ENCODE peak calls at places on chromosomes 13 and 19, in four cellular contexts. One of them, this sample, is unnamed.
A peak's percentile ranks its signal among the peaks of the same experiment; 100 is the strongest.

GRCh38 chr13:30216111-30216510 is 91.2 kb downstream of the KATNAL1 start:
- DNase-seq in NCI-H774: no peak
- DNase-seq in naive thymus-derived CD4-positive, alpha-beta T cell: no peak
- DNase-seq in uterus: no peak
- DNase-seq in this sample: no peak

GRCh38 chr19:51571599-51571998 is 516 bp downstream of the ZNF175 start:
- DNase-seq in naive thymus-derived CD4-positive, alpha-beta T cell: no peak
- DNase-seq in uterus: no peak
- DNase-seq in NCI-H774: no peak
- DNase-seq in this sample: no peak

GRCh38 chr19:30566681-30567420 is 194.7 kb downstream of the ZNF536 start:
- DNase-seq in NCI-H774: no peak
- DNase-seq in naive thymus-derived CD4-positive, alpha-beta T cell: no peak
- DNase-seq in uterus: no peak
- DNase-seq in this sample: no peak

GRCh38 chr19:48487944-48488343 is 18.8 kb downstream of the CYTH2 start:
- DNase-seq in naive thymus-derived CD4-positive, alpha-beta T cell: no peak
- DNase-seq in NCI-H774: no peak
- DNase-seq in uterus: no peak
- DNase-seq in this sample: peak; percentile 88

GRCh38 chr13:53200498-53201453 is 172.2 kb downstream of the OLFM4 start:
- DNase-seq in uterus: no peak
- DNase-seq in NCI-H774: no peak
- DNase-seq in naive thymus-derived CD4-positive, alpha-beta T cell: no peak
- DNase-seq in this sample: no peak

GRCh38 chr19:16070366-16070990 is 5.8 kb upstream of the TPM4 start:
- DNase-seq in NCI-H774: no peak
- DNase-seq in naive thymus-derived CD4-positive, alpha-beta T cell: peak; percentile 93
- DNase-seq in uterus: no peak
- DNase-seq in this sample: no peak

GRCh38 chr19:7534531-7534980 is 961 bp upstream of the PNPLA6 start:
- DNase-seq in naive thymus-derived CD4-positive, alpha-beta T cell: peak; percentile 42
- DNase-seq in NCI-H774: no peak
- DNase-seq in uterus: peak; percentile 71
- DNase-seq in this sample: no peak

GRCh38 chr13:40987606-40988280 is 31.4 kb downstream of the ELF1 start:
- DNase-seq in naive thymus-derived CD4-positive, alpha-beta T cell: no peak
- DNase-seq in uterus: no peak
- DNase-seq in NCI-H774: no peak
- DNase-seq in this sample: no peak

GRCh38 chr19:27671876-27672275 is 1541.1 kb downstream of the UQCRFS1 start:
- DNase-seq in NCI-H774: no peak
- DNase-seq in uterus: no peak
- DNase-seq in naive thymus-derived CD4-positive, alpha-beta T cell: no peak
- DNase-seq in this sample: no peak

GRCh38 chr13:112450567-112451240 is 74.5 kb downstream of the SPACA7 start:
- DNase-seq in uterus: no peak
- DNase-seq in NCI-H774: peak; percentile 97
- DNase-seq in naive thymus-derived CD4-positive, alpha-beta T cell: no peak
- DNase-seq in this sample: no peak

GRCh38 chr13:34657716-34658115 is 284.4 kb upstream of the NBEA start:
- DNase-seq in uterus: no peak
- DNase-seq in naive thymus-derived CD4-positive, alpha-beta T cell: no peak
- DNase-seq in NCI-H774: no peak
- DNase-seq in this sample: no peak

GRCh38 chr13:89490661-89491060 is 1819.5 kb downstream of the SLITRK5 start:
- DNase-seq in naive thymus-derived CD4-positive, alpha-beta T cell: no peak
- DNase-seq in NCI-H774: no peak
- DNase-seq in uterus: no peak
- DNase-seq in this sample: no peak

GRCh38 chr19:18223860-18224524 is 2.2 kb downstream of the PDE4C start:
- DNase-seq in NCI-H774: peak; percentile 50
- DNase-seq in naive thymus-derived CD4-positive, alpha-beta T cell: no peak
- DNase-seq in uterus: peak; percentile 29
- DNase-seq in this sample: no peak

GRCh38 chr13:85197431-85197830 is 601.8 kb downstream of the SLITRK6 start:
- DNase-seq in naive thymus-derived CD4-positive, alpha-beta T cell: no peak
- DNase-seq in uterus: no peak
- DNase-seq in NCI-H774: no peak
- DNase-seq in this sample: no peak

This sample was measured in gastrocnemius medialis.